ENCODE peak calls at places on chromosomes 4 and X, in seven cellular contexts. P is NCI-H82; J is WTC11; F is tibial nerve; Z is stimulated activated CD4-positive, alpha-beta T cell treated with anti-CD3 and anti-CD28 coated beads, Interleukin-4, amount 100 ng/mL, for 24 hours; B is AG09309; K is fibroblast of the aortic adventitia. E is an unnamed sample.

GRCh38 chr4:99564921-99565320 is 1.1 kb upstream of the TRMT10A start:
- DNase-seq in P (peak; percentile 83), B (no peak), F (no peak), Z (no peak), J (no peak), K (no peak), E (no peak)

GRCh38 chr4:156575430-156576073 is 396.0 kb downstream of the PDGFC start:
- DNase-seq in J (peak; percentile 50), P (no peak), K (no peak), Z (no peak), F (no peak), B (no peak), E (peak; percentile 44)

GRCh38 chr4:144280688-144281087 is 140.2 kb upstream of the GYPA start:
- DNase-seq in F (no peak), Z (no peak), B (no peak), K (no peak), J (no peak), P (no peak), E (no peak)

GRCh38 chr4:54118850-54119589 is 19.1 kb downstream of the GSX2 start:
- DNase-seq in Z (no peak), B (no peak), K (no peak), P (no peak), J (no peak), F (no peak), E (peak; percentile 33)

GRCh38 chr4:3267576-3268394 is 18.8 kb downstream of the MSANTD1 start:
- DNase-seq in K (no peak), F (no peak), J (peak; percentile 41), P (no peak), B (no peak), Z (no peak), E (no peak)

GRCh38 chr4:44448548-44449443 is at the start of gene KCTD8:
- DNase-seq in P (peak; percentile 93), J (peak; percentile 96), B (peak; percentile 4), Z (peak; percentile 57), F (peak; percentile 43), K (peak; percentile 76), E (peak; percentile 92)

GRCh38 chr4:175035907-175036306 is 117.7 kb downstream of the ADAM29 start:
- DNase-seq in K (no peak), B (peak; percentile 69), J (no peak), P (no peak), F (no peak), Z (no peak), E (peak; percentile 13)

GRCh38 chr4:3229328-3229727 is 19.6 kb upstream of the MSANTD1 start:
- DNase-seq in P (no peak), J (no peak), Z (no peak), B (no peak), K (no peak), F (no peak), E (no peak)

GRCh38 chr4:144204431-144204830 is 63.9 kb upstream of the GYPA start:
- DNase-seq in B (no peak), K (no peak), J (no peak), Z (no peak), P (no peak), F (no peak), E (no peak)

GRCh38 chr4:144714166-144714565 is 68.2 kb downstream of the HHIP start:
- DNase-seq in B (no peak), P (no peak), Z (no peak), F (no peak), K (no peak), J (no peak), E (no peak)

GRCh38 chrX:152658302-152658701 is 20.6 kb downstream of the GABRQ start:
- DNase-seq in J (peak; percentile 38), B (no peak), P (peak; percentile 52), K (no peak), F (no peak), Z (no peak), E (no peak)

GRCh38 chr4:76674995-76675394 is 222.9 kb downstream of the SOWAHB start:
- DNase-seq in B (no peak), K (no peak), F (no peak), Z (no peak), P (no peak), J (no peak), E (no peak)

GRCh38 chrX:109732319-109732779 is 708 bp downstream of the ACSL4 start:
- DNase-seq in Z (peak; percentile 7), P (peak; percentile 54), J (no peak), F (no peak), B (no peak), K (peak; percentile 55), E (peak; percentile 60)

GRCh38 chrX:11461181-11462001 is 168.2 kb downstream of the AMELX start:
- DNase-seq in J (no peak), F (no peak), P (no peak), K (peak; percentile 77), Z (no peak), B (no peak), E (peak; percentile 66)